ENCODE peak calls at places on chromosomes 5 and 9, in seven cellular contexts. T is cardiac septum; S is activated CD8-positive, alpha-beta memory T cell treated with anti-CD3 and anti-CD28 coated beads, Interleukin-2, amount 10 ng/mL, durations not matched to agents 7 days and 5 days; W is NCI-H2171; I is HuH-7.5; Q is posterior vena cava; A is stimulated activated naive CD8-positive, alpha-beta T cell treated with anti-CD3 and anti-CD28 coated beads, Interleukin-15, amount 100 ng/mL, for 72 hours. K is an unnamed sample.

GRCh38 chr9:92728831-92729734 is 35.5 kb downstream of the BICD2 start:
- DNase-seq in T (peak), S (no peak), W (peak), I (no peak), Q (no peak), A (no peak), K (no peak)

GRCh38 chr5:133196441-133197085 is 144.8 kb downstream of the HSPA4 start:
- DNase-seq in T (no peak), S (no peak), W (no peak), I (no peak), Q (no peak), A (no peak), K (no peak)

GRCh38 chr5:131773805-131774204 is 23.0 kb downstream of the FNIP1 start:
- DNase-seq in T (no peak), S (no peak), W (no peak), I (no peak), Q (no peak), A (no peak), K (no peak)

GRCh38 chr5:96785719-96786118 is 22.0 kb downstream of the ERAP1 start:
- DNase-seq in T (no peak), S (no peak), W (no peak), I (no peak), Q (no peak), A (no peak), K (no peak)

GRCh38 chr5:6504677-6505414 is 56.2 kb downstream of the UBE2QL1 start:
- DNase-seq in T (peak), S (no peak), W (no peak), I (no peak), Q (no peak), A (no peak), K (no peak)

GRCh38 chr5:111752426-111752965 is 4.5 kb downstream of the NREP start:
- DNase-seq in T (no peak), S (no peak), W (no peak), I (no peak), Q (no peak), A (no peak), K (no peak)

GRCh38 chr9:137176302-137177182 is 4.7 kb upstream of the TMEM210 start:
- DNase-seq in T (no peak), S (peak), W (peak), I (peak), Q (no peak), A (no peak), K (no peak)

GRCh38 chr9:90517103-90517502 is 125.5 kb downstream of the DIRAS2 start:
- DNase-seq in T (no peak), S (no peak), W (no peak), I (no peak), Q (no peak), A (no peak), K (no peak)

GRCh38 chr5:177332896-177333260 is 18.6 kb downstream of the LMAN2 start:
- DNase-seq in T (no peak), S (no peak), W (no peak), I (no peak), Q (no peak), A (no peak), K (no peak)

GRCh38 chr5:18534119-18534518 is 899.9 kb downstream of the TAF11L14 start:
- DNase-seq in T (no peak), S (no peak), W (no peak), I (no peak), Q (no peak), A (no peak), K (no peak)

GRCh38 chr9:99305820-99306811 is 84.0 kb downstream of the SEC61B start:
- DNase-seq in T (no peak), S (no peak), W (no peak), I (no peak), Q (no peak), A (no peak), K (no peak)

GRCh38 chr5:83827111-83827541 is 106.5 kb upstream of the HAPLN1 start:
- DNase-seq in T (no peak), S (no peak), W (no peak), I (no peak), Q (no peak), A (no peak), K (no peak)

GRCh38 chr9:109499631-109500120 is 1.6 kb upstream of the PTPN3 start:
- DNase-seq in T (peak), S (no peak), W (peak), I (peak), Q (peak), A (no peak), K (no peak)

GRCh38 chr9:98593354-98594253 is 115.1 kb downstream of the GABBR2 start:
- DNase-seq in T (peak), S (no peak), W (no peak), I (no peak), Q (no peak), A (no peak), K (no peak)

K was measured in HCT116.